ENCODE peak calls at places on chromosomes 16 and 17, in seven cellular contexts. M is cardiac muscle cell, R is uterus, O is HL-60, V is cardiac fibroblast, I is AG10803, H is gastrocnemius medialis. Y is an unnamed sample.

GRCh38 chr17:68387485-68387884 is 69.8 kb downstream of the WIPI1 start:
- DNase-seq in M (no peak), R (no peak), O (no peak), V (no peak), I (no peak), H (no peak), Y (peak; percentile 58)

GRCh38 chr16:21568502-21569189 is 30.7 kb upstream of the METTL9 start:
- DNase-seq in M (no peak), R (peak; percentile 7), O (no peak), V (no peak), I (no peak), H (no peak), Y (no peak)

GRCh38 chr16:83813818-83814653 is 6.3 kb downstream of the HSBP1 start:
- DNase-seq in M (peak; percentile 63), R (peak; percentile 45), O (no peak), V (peak; percentile 72), I (peak; percentile 92), H (no peak), Y (no peak)

GRCh38 chr17:73340093-73340596 is 28.3 kb upstream of the CDC42EP4 start:
- DNase-seq in M (no peak), R (peak; percentile 67), O (peak; percentile 56), V (peak; percentile 90), I (peak; percentile 94), H (peak; percentile 68), Y (no peak)

GRCh38 chr16:54280751-54281150 is 5.8 kb downstream of the IRX3 start:
- DNase-seq in M (no peak), R (no peak), O (no peak), V (no peak), I (peak; percentile 22), H (no peak), Y (no peak)

GRCh38 chr17:69474171-69474831 is 59.8 kb downstream of the MAP2K6 start:
- DNase-seq in M (no peak), R (no peak), O (no peak), V (no peak), I (no peak), H (no peak), Y (no peak)

GRCh38 chr16:17404903-17405691 is 65.7 kb downstream of the XYLT1 start:
- DNase-seq in M (no peak), R (peak; percentile 68), O (no peak), V (peak; percentile 79), I (peak; percentile 96), H (peak; percentile 77), Y (peak; percentile 97)

GRCh38 chr16:15452456-15452855 is 18.1 kb downstream of the BMERB1 start:
- DNase-seq in M (no peak), R (no peak), O (no peak), V (no peak), I (no peak), H (no peak), Y (no peak)

GRCh38 chr17:59161477-59161876 is 5.9 kb downstream of the PRR11 start:
- DNase-seq in M (no peak), R (no peak), O (no peak), V (no peak), I (no peak), H (no peak), Y (no peak)

GRCh38 chr17:75776399-75777242 is 8.0 kb upstream of the UNK start:
- DNase-seq in M (no peak), R (peak; percentile 23), O (peak; percentile 86), V (peak; percentile 65), I (peak; percentile 31), H (no peak), Y (no peak)

GRCh38 chr17:42329025-42329976 is 41.0 kb downstream of the STAT5A start:
- DNase-seq in M (no peak), R (no peak), O (no peak), V (peak; percentile 61), I (peak; percentile 80), H (no peak), Y (no peak)

GRCh38 chr17:79561486-79562116 is 49.2 kb downstream of the RBFOX3 start:
- DNase-seq in M (no peak), R (no peak), O (no peak), V (no peak), I (no peak), H (no peak), Y (no peak)

GRCh38 chr17:10216213-10216982 is 18.0 kb upstream of the GAS7 start:
- DNase-seq in M (no peak), R (no peak), O (no peak), V (no peak), I (no peak), H (no peak), Y (no peak)

GRCh38 chr17:73293480-73293911 is 18.3 kb downstream of the CDC42EP4 start:
- DNase-seq in M (no peak), R (peak; percentile 78), O (peak; percentile 48), V (peak; percentile 83), I (peak; percentile 86), H (peak; percentile 87), Y (peak; percentile 88)

GRCh38 chr16:72921106-72921505 is 126.8 kb downstream of the ZFHX3 start:
- DNase-seq in M (no peak), R (no peak), O (peak; percentile 33), V (no peak), I (no peak), H (no peak), Y (no peak)

GRCh38 chr16:83742520-83742919 is 65.3 kb upstream of the HSBP1 start:
- DNase-seq in M (no peak), R (no peak), O (no peak), V (no peak), I (no peak), H (no peak), Y (no peak)

GRCh38 chr17:81961087-81961514 is at the start of gene NOTUM:
- DNase-seq in M (peak; percentile 52), R (no peak), O (no peak), V (peak; percentile 45), I (peak; percentile 26), H (peak; percentile 39), Y (no peak)

GRCh38 chr17:79777166-79777843 is 643 bp upstream of the CBX2 start:
- DNase-seq in M (peak; percentile 58), R (peak; percentile 55), O (peak; percentile 39), V (peak; percentile 66), I (peak; percentile 40), H (no peak), Y (no peak)

GRCh38 chr17:19460695-19461094 is 49.7 kb downstream of the RNF112 start:
- DNase-seq in M (no peak), R (peak; percentile 74), O (no peak), V (peak; percentile 13), I (peak; percentile 11), H (no peak), Y (peak; percentile 16)

GRCh38 chr17:37743875-37744632 is 805 bp downstream of the HNF1B start:
- DNase-seq in M (peak; percentile 47), R (no peak), O (no peak), V (no peak), I (no peak), H (no peak), Y (no peak)

GRCh38 chr16:30884760-30885159 is 9.1 kb downstream of the BCL7C start:
- DNase-seq in M (no peak), R (no peak), O (no peak), V (no peak), I (no peak), H (no peak), Y (no peak)

GRCh38 chr17:9513266-9513665 is 62.4 kb downstream of the STX8 start:
- DNase-seq in M (no peak), R (no peak), O (no peak), V (no peak), I (no peak), H (no peak), Y (no peak)

DNA sequence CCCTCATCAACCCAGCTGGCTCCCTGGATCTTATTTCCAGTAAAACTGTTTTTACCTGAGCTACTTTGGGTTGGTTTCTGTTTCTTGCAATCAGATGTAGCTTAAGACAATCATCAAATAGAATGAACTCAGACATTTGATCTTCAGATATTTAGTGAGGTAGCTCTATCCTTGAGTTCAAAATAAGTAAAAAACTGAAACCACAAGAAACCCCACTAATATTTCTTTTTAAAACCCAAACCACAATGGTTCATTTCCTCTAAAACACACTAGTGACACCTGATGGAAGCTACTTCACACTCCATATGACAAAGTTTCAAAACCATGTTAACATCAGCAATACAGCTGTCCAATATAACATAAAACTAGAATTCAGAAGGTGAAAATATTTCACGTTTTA is 37.8 kb downstream of the CACNG1 start:
- DNase-seq in M (no peak), R (no peak), O (no peak), V (no peak), I (no peak), H (no peak), Y (no peak)
- TF ChIP-seq CTCF in M (no peak), R (no peak), O (no peak), V (no peak), I (no peak), H (no peak), Y (no peak)

DNA sequence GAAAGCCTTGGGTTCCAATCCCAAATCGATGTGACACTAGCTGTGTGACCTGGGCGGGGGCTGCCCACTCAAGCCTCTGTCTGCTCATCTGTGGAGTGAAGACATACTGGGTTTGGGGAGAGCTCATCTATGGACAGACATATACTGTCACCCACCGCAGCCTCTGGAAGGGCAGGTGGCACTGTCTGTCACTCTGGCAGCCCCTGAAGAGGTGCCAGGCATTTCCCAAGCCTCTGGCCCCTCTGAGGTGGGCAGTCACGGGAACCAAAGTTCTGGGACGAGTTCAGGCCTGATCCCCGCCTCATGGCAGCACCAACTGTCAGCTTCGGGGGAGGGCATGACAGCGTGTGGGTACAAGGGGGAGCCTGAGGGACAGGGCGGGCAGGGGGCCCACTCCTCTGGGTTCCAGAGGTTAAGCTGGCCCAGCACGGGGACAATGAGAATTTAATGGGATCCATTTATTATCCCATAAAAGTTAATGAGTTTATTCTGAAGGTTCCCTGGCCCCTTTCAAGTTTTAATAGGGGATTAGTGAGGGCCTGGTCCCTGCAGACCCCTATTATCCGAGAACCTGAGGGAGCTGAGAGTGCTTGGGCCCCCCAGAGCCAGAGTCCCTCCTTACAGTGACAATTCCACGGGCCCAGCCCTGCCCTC is 19.0 kb downstream of the SEZ6 start:
- DNase-seq in M (no peak), R (no peak), O (no peak), V (no peak), I (no peak), H (peak; percentile 36), Y (no peak)
- H3K4me3 ChIP-seq in M (no peak overlapping the region), R (no peak overlapping the region), O (no peak overlapping the region), V (no peak overlapping the region), I (no peak overlapping the region), H (no peak overlapping the region), Y (no peak overlapping the region)

GRCh38 chr16:57723170-57723569 is 12.4 kb upstream of the KATNB1 start:
- DNase-seq in M (no peak), R (no peak), O (no peak), V (peak; percentile 13), I (no peak), H (no peak), Y (no peak)
- TF ChIP-seq CTCF in M (peak; percentile 37), R (no peak), O (no peak), V (peak; percentile 43), I (peak; percentile 2), H (no peak), Y (no peak)

DNA sequence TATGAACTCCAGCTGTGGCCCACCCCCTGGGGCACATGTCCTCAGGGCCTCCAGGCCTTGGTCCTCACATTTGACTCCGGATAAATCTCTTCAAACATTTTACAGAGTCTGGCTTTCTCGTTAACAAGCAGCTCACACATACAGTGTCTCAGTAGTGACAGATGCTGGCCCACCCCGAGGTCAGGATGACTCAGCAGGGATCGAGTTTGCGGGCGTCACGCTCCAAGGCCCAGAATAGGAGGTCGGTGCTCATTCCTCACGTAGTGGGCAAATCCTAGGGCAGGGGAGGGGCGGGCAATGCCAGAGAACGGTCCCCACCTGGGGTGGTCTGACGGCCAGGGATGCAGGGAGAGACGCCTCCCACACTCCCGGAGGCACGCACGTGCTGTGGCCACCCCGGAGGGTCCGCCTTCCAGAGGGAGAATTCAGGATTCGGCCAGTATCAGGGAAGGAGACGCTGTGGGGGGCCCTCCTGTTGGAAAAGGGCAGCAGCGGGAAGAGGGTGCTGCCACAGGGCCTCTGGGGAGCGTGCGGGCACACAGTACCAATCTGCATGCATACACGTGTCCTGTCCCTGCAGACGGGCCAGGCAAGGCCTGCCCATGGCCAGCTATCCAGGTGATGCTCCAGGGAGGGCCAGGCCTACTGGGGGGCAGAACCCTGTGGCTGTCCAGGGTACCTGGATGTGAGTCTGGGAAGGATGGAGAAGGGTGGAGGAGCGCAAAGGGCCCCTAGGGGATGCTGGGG is 8.6 kb downstream of the SLC7A5 start:
- DNase-seq in M (no peak), R (no peak), O (no peak), V (peak; percentile 70), I (peak; percentile 64), H (peak; percentile 88), Y (no peak)
- H3K4me3 ChIP-seq in M (no peak overlapping the region), R (no peak overlapping the region), O (no peak overlapping the region), V (no peak overlapping the region), I (peak overlapping the region; percentile 12), H (peak overlapping the region; percentile 68), Y (no peak overlapping the region)

Y was measured in coronary artery.